ENCODE peak calls at places on chromosomes 13 and 19, in nine cellular contexts. P is colonic mucosa; S is WTC11; E is A549; V is GM10248; A is mesenteric fat pad; C is T-helper 2 cell; W is stimulated activated CD4-positive, alpha-beta T cell treated with anti-CD3 and anti-CD28 coated beads, TNF-alpha, amount 100 ng/mL, for 48 hours; U is activated naive CD4-positive, alpha-beta T cell treated with anti-CD3 and anti-CD28 coated beads for 36 hours. G is an unnamed sample.

GRCh38 chr13:94886191-94886590 is 173.8 kb upstream of the SOX21 start:
- DNase-seq in P (no peak), S (no peak), E (no peak), V (no peak), A (no peak), C (no peak), W (no peak), U (no peak), G (no peak)

GRCh38 chr19:49518033-49518432 is 5.6 kb downstream of the FCGRT start:
- DNase-seq in P (no peak), S (no peak), E (no peak), V (no peak), A (no peak), C (no peak), W (no peak), U (no peak), G (no peak)

GRCh38 chr19:8866344-8866743 is 34.2 kb downstream of the MBD3L1 start:
- DNase-seq in P (no peak), S (no peak), E (no peak), V (no peak), A (no peak), C (no peak), W (no peak), U (no peak), G (no peak)

GRCh38 chr19:11377237-11377636 is 2.8 kb downstream of the SWSAP1 start:
- DNase-seq in P (no peak), S (no peak), E (peak; percentile 46), V (no peak), A (no peak), C (no peak), W (peak; percentile 8), U (peak; percentile 61), G (no peak)

GRCh38 chr13:93797463-93797862 is 570.9 kb downstream of the GPC6 start:
- DNase-seq in P (no peak), S (no peak), E (no peak), V (no peak), A (no peak), C (no peak), W (no peak), U (no peak), G (no peak)

GRCh38 chr13:52925221-52925620 is 76.8 kb upstream of the PCDH8 start:
- DNase-seq in P (no peak), S (no peak), E (no peak), V (no peak), A (no peak), C (no peak), W (no peak), U (no peak), G (no peak)

GRCh38 chr13:43196171-43196611 is 172.8 kb downstream of the DNAJC15 start:
- DNase-seq in P (no peak), S (no peak), E (no peak), V (no peak), A (no peak), C (no peak), W (no peak), U (no peak), G (no peak)

GRCh38 chr13:55341891-55342290 is 1798.8 kb upstream of the PRR20A start:
- DNase-seq in P (no peak), S (no peak), E (no peak), V (no peak), A (no peak), C (no peak), W (no peak), U (no peak), G (no peak)

GRCh38 chr19:47112664-47113445 is 721 bp downstream of the ZC3H4 start:
- DNase-seq in P (peak; percentile 99), S (peak; percentile 100), E (peak; percentile 99), V (peak; percentile 98), A (peak; percentile 99), C (peak; percentile 99), W (peak; percentile 100), U (peak; percentile 100), G (peak; percentile 96)

GRCh38 chr13:102726430-102726829 is 31.6 kb upstream of the METTL21C start:
- DNase-seq in P (no peak), S (no peak), E (no peak), V (no peak), A (no peak), C (no peak), W (no peak), U (no peak), G (no peak)

G was measured in HTR-8/SVneo.